ENCODE peak calls at places on chromosomes 6 and 20, in four cellular contexts. U is CD4-positive, alpha-beta memory T cell; A is astrocyte of the spinal cord; E is EH. P is an unnamed sample.

GRCh38 chr6:548517-548916 is 108.4 kb downstream of the HUS1B start:
- DNase-seq in A (no peak), E (no peak), U (peak), P (no peak)

GRCh38 chr6:28648035-28648877 is 122.6 kb downstream of the GPX5 start:
- DNase-seq in E (peak), U (peak), A (peak), P (peak)

GRCh38 chr6:68008445-68008844 is 626.6 kb upstream of the ADGRB3 start:
- DNase-seq in U (no peak), A (peak), E (no peak), P (peak)

GRCh38 chr6:125107048-125107447 is 46.5 kb upstream of the TPD52L1 start:
- DNase-seq in E (no peak), U (no peak), A (no peak), P (no peak)

GRCh38 chr6:41707565-41708200 is 27.7 kb downstream of the TFEB start:
- DNase-seq in A (no peak), E (no peak), U (peak), P (no peak)

GRCh38 chr6:46062312-46062711 is 46.7 kb upstream of the CLIC5 start:
- DNase-seq in A (peak), U (no peak), E (no peak), P (no peak)

GRCh38 chr20:38665094-38665493 is 59.2 kb upstream of the SLC32A1 start:
- DNase-seq in A (no peak), E (peak), U (no peak), P (no peak)

GRCh38 chr20:58366016-58366415 is 23.0 kb upstream of the VAPB start:
- DNase-seq in A (no peak), E (no peak), U (no peak), P (no peak)

GRCh38 chr20:54107181-54107580 is 36.8 kb upstream of the BCAS1 start:
- DNase-seq in U (no peak), A (no peak), E (no peak), P (no peak)

GRCh38 chr6:113076116-113076515 is 729.0 kb downstream of the RFPL4B start:
- DNase-seq in A (no peak), U (no peak), E (no peak), P (no peak)